ENCODE peak calls at places on chromosomes 1 and 21, in ten cellular contexts. T is heart right ventricle, S is vagina, Y is Peyer's patch, K is neuronal stem cell, R is small intestine, J is upper lobe of right lung, F is tibial nerve, L is aorta, W is heart left ventricle. X is an unnamed sample.
A peak's percentile ranks its signal among the peaks of the same experiment; 100 is the strongest.

GRCh38 chr1:240611228-240611618 is 732 bp downstream of the GREM2 start:
- DNase-seq in F (no peak), K (no peak), W (no peak), L (no peak), R (no peak), S (no peak), J (no peak), Y (no peak), T (no peak), X (no peak)

GRCh38 chr1:212030936-212031528 is 4.3 kb downstream of the INTS7 start:
- DNase-seq in R (peak; percentile 31), Y (no peak), L (no peak), S (no peak), T (no peak), F (peak; percentile 28), K (no peak), W (no peak), J (no peak), X (no peak)

GRCh38 chr1:226047495-226047894 is 15.0 kb upstream of the H3-3A start:
- DNase-seq in J (no peak), K (no peak), S (no peak), Y (no peak), F (no peak), L (no peak), T (no peak), R (no peak), W (no peak), X (no peak)

GRCh38 chr1:12433323-12434053 is 184.5 kb downstream of the DHRS3 start:
- DNase-seq in F (peak; percentile 44), T (peak; percentile 67), L (peak; percentile 73), K (peak; percentile 56), S (no peak), Y (peak; percentile 75), W (peak; percentile 68), J (no peak), R (peak; percentile 82), X (peak; percentile 31)

GRCh38 chr1:91549041-91549735 is 48.5 kb downstream of the CDC7 start:
- DNase-seq in F (no peak), R (peak; percentile 27), J (no peak), Y (peak; percentile 68), W (no peak), K (no peak), S (no peak), L (no peak), T (no peak), X (no peak)

GRCh38 chr21:18164933-18165332 is 79.7 kb upstream of the CHODL start:
- DNase-seq in F (no peak), K (no peak), R (no peak), S (no peak), J (no peak), T (no peak), W (no peak), L (no peak), Y (no peak), X (no peak)

GRCh38 chr1:201089621-201090020 is 22.6 kb downstream of the CACNA1S start:
- DNase-seq in J (no peak), T (no peak), Y (no peak), L (no peak), K (peak; percentile 23), S (no peak), W (no peak), F (no peak), R (no peak), X (no peak)

GRCh38 chr1:37267111-37267835 is 207.1 kb upstream of the ZC3H12A start:
- DNase-seq in J (no peak), W (no peak), R (no peak), S (no peak), K (no peak), T (no peak), L (no peak), Y (no peak), F (no peak), X (peak; percentile 50)

GRCh38 chr1:247494746-247495145 is 36.8 kb upstream of the OR2B11 start:
- DNase-seq in Y (no peak), K (no peak), W (no peak), J (no peak), S (no peak), L (no peak), T (no peak), R (no peak), F (no peak), X (no peak)

GRCh38 chr1:19812875-19813650 is 2.0 kb downstream of the RNF186 start:
- DNase-seq in F (no peak), R (peak; percentile 64), Y (no peak), W (no peak), J (no peak), L (no peak), T (no peak), S (no peak), K (no peak), X (no peak)

GRCh38 chr1:202162049-202162417 is 1.6 kb upstream of the PTPN7 start:
- DNase-seq in R (peak; percentile 43), J (peak; percentile 58), Y (peak; percentile 76), F (no peak), S (no peak), T (no peak), W (no peak), K (no peak), L (no peak), X (no peak)

GRCh38 chr1:218299416-218299815 is 14.3 kb downstream of the RRP15 start:
- DNase-seq in R (no peak), L (no peak), F (no peak), K (no peak), J (no peak), S (no peak), W (no peak), Y (no peak), T (no peak), X (no peak)

GRCh38 chr21:44964381-44964780 is 24.6 kb downstream of the SLX9 start:
- DNase-seq in T (no peak), R (no peak), W (no peak), S (no peak), F (no peak), Y (no peak), L (no peak), J (no peak), K (no peak), X (no peak)

GRCh38 chr1:207047529-207047928 is 3.5 kb downstream of the YOD1 start:
- DNase-seq in R (no peak), L (no peak), F (no peak), T (no peak), Y (no peak), W (no peak), K (no peak), J (no peak), S (no peak), X (no peak)

GRCh38 chr1:39733161-39733560 is 5.5 kb upstream of the PPIE start:
- DNase-seq in Y (no peak), K (no peak), S (peak; percentile 40), L (no peak), F (no peak), R (no peak), T (peak; percentile 25), J (no peak), W (no peak), X (no peak)

GRCh38 chr1:79005945-79006344 is 585 bp downstream of the ADGRL4 start:
- DNase-seq in Y (no peak), S (no peak), K (no peak), T (no peak), L (no peak), F (no peak), R (no peak), J (no peak), W (no peak), X (no peak)

GRCh38 chr1:204870165-204870912 is at the start of gene NFASC:
- DNase-seq in S (no peak), T (no peak), L (no peak), R (no peak), F (no peak), K (no peak), W (no peak), Y (no peak), J (no peak), X (no peak)

GRCh38 chr1:185045793-185046441 is 559 bp downstream of the RNF2 start:
- DNase-seq in R (peak; percentile 26), S (no peak), W (peak; percentile 22), Y (peak; percentile 53), K (peak; percentile 44), J (peak; percentile 67), T (peak; percentile 16), L (peak; percentile 51), F (no peak), X (peak; percentile 60)

GRCh38 chr1:164774413-164774812 is 215.4 kb downstream of the PBX1 start:
- DNase-seq in S (no peak), R (no peak), T (no peak), W (no peak), L (no peak), J (no peak), F (no peak), Y (no peak), K (no peak), X (no peak)
- H3K4me1 ChIP-seq in S (peaks cover 90% of the 10 kb centered on the region), R (peaks cover 29% of the 10 kb centered on the region), T (peaks cover 57% of the 10 kb centered on the region), W (peaks cover 44% of the 10 kb centered on the region), L (peaks cover 3% of the 10 kb centered on the region), J (peaks cover 34% of the 10 kb centered on the region), F (peaks cover 47% of the 10 kb centered on the region), Y (peaks cover 6% of the 10 kb centered on the region), K (peaks cover 24% of the 10 kb centered on the region), X (peaks cover 37% of the 10 kb centered on the region)

DNA sequence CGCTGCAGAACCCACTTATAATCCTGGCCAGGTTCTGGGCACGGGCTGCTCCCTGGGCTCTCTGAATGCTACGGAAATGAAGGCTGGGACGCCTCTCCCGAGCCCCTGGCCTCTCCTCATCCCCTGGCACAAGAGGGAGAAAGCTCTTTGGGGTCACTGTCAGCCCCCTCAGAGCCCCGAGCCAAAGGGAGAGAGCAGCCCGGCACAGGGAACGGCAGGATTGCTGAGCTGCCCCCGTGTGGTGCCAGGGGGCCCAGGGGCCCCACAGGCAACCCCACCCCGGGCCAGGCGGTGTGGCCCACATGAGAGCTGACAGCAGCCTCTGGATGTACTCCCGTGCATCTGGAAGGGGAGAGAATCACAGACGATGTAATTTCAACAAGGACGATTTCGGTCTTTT is 250.3 kb downstream of the FOXD2 start:
- DNase-seq in F (no peak), L (no peak), J (peak; percentile 54), W (no peak), R (no peak), S (peak; percentile 42), K (no peak), T (no peak), Y (no peak), X (peak; percentile 40)
- H3K4me1 ChIP-seq in F (peaks cover 38% of the 10 kb centered on the region), L (peaks cover 3% of the 10 kb centered on the region), J (no peaks in the 10 kb centered on the region), W (no peaks in the 10 kb centered on the region), R (no peaks in the 10 kb centered on the region), S (no peaks in the 10 kb centered on the region), K (no peaks in the 10 kb centered on the region), T (no peaks in the 10 kb centered on the region), Y (no peaks in the 10 kb centered on the region), X (peaks cover 61% of the 10 kb centered on the region)

GRCh38 chr1:23222742-23223141 is 5.4 kb upstream of the HTR1D start:
- DNase-seq in F (no peak), R (no peak), K (no peak), L (no peak), Y (no peak), T (no peak), W (no peak), S (no peak), J (no peak), X (no peak)
- H3K4me1 ChIP-seq in F (peaks cover 12% of the 10 kb centered on the region), R (no peaks in the 10 kb centered on the region), K (no peaks in the 10 kb centered on the region), L (no peaks in the 10 kb centered on the region), Y (no peaks in the 10 kb centered on the region), T (peaks cover 16% of the 10 kb centered on the region), W (peaks cover 13% of the 10 kb centered on the region), S (peaks cover 8% of the 10 kb centered on the region), J (peaks cover 7% of the 10 kb centered on the region), X (peaks cover 7% of the 10 kb centered on the region)

DNA sequence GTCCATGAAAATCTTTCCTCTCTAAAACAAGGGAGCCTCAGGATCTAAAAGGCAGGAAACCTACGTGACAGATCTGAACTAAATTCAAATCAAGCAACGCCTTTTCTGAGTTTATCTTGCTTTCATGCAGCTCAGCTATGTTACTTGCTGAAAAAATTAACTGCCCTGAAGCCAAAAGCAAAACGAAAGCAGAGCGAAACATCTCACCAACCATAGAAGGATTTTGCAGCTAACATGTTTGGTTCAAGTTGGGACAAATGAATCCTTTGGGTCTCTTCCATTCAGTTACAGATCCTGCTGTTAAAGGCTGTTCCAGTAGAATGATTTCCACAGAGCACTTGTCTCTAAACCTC is 488 bp downstream of the SLC2A5 start:
- DNase-seq in L (no peak), W (no peak), F (no peak), Y (no peak), K (no peak), T (no peak), S (no peak), J (no peak), R (peak; percentile 40), X (no peak)
- H3K4me1 ChIP-seq in L (no peaks in the 10 kb centered on the region), W (peaks cover 15% of the 10 kb centered on the region), F (peaks cover 37% of the 10 kb centered on the region), Y (no peaks in the 10 kb centered on the region), K (peaks cover 2% of the 10 kb centered on the region), T (peaks cover 57% of the 10 kb centered on the region), S (peaks cover 53% of the 10 kb centered on the region), J (peaks cover 17% of the 10 kb centered on the region), R (no peaks in the 10 kb centered on the region), X (peaks cover 3% of the 10 kb centered on the region)